ENCODE peak calls at places on chromosomes 16 and 17, in four cellular contexts. C, Y, P and N are unnamed samples.

GRCh38 chr16:75279277-75279676 is 27.9 kb upstream of the BCAR1 start:
- DNase-seq in Y (no peak), P (peak; percentile 27), C (no peak), N (no peak)

GRCh38 chr16:88685156-88686061 is 898 bp downstream of the SNAI3 start:
- DNase-seq in P (peak; percentile 67), Y (no peak), C (no peak), N (peak; percentile 77)

GRCh38 chr16:66064811-66065530 is 301.5 kb upstream of the CDH5 start:
- DNase-seq in Y (no peak), C (no peak), P (no peak), N (no peak)

GRCh38 chr17:81908793-81909192 is 2.4 kb downstream of the PCYT2 start:
- DNase-seq in C (no peak), P (no peak), Y (no peak), N (no peak)

GRCh38 chr16:3536271-3536671 is 35.5 kb downstream of the CLUAP1 start:
- DNase-seq in Y (no peak), C (no peak), P (peak; percentile 93), N (no peak)

GRCh38 chr17:60392845-60393702 is 1.1 kb upstream of the USP32 start:
- DNase-seq in C (peak; percentile 70), Y (peak; percentile 63), P (peak; percentile 60), N (peak; percentile 63)

GRCh38 chr17:2712300-2713043 is 908 bp upstream of the CLUH start:
- DNase-seq in C (peak; percentile 74), Y (no peak), P (no peak), N (peak; percentile 77)

GRCh38 chr16:15427648-15428239 is 6.6 kb upstream of the BMERB1 start:
- DNase-seq in P (peak; percentile 84), C (peak; percentile 83), Y (peak; percentile 62), N (peak; percentile 86)

GRCh38 chr16:29806641-29807425 is 504 bp downstream of the MAZ start:
- DNase-seq in Y (peak; percentile 44), P (no peak), C (peak; percentile 84), N (peak; percentile 92)

GRCh38 chr17:78839762-78840529 is 668 bp downstream of the USP36 start:
- DNase-seq in C (peak; percentile 79), P (peak; percentile 76), Y (peak; percentile 51), N (peak; percentile 89)

GRCh38 chr17:39928868-39929651 is 1.5 kb downstream of the LRRC3C start:
- DNase-seq in C (no peak), Y (no peak), P (peak; percentile 96), N (no peak)

GRCh38 chr16:8717892-8718400 is 43.5 kb downstream of the ABAT start:
- DNase-seq in Y (no peak), C (no peak), P (no peak), N (no peak)

GRCh38 chr16:67296422-67296821 is 17.1 kb downstream of the PLEKHG4 start:
- DNase-seq in C (no peak), Y (no peak), P (peak; percentile 92), N (no peak)

GRCh38 chr16:74034862-74035261 is 261.8 kb upstream of the PSMD7 start:
- DNase-seq in C (no peak), P (peak; percentile 11), Y (no peak), N (no peak)

GRCh38 chr17:9138161-9138717 is 116.9 kb downstream of the NTN1 start:
- DNase-seq in C (no peak), P (no peak), Y (no peak), N (peak; percentile 40)

GRCh38 chr17:77371117-77371887 is 230.5 kb downstream of the SEC14L1 start:
- DNase-seq in Y (peak; percentile 73), C (peak; percentile 67), P (peak; percentile 50), N (peak; percentile 62)

GRCh38 chr16:15782573-15783365 is 74.1 kb downstream of the MYH11 start:
- DNase-seq in C (no peak), Y (no peak), P (peak; percentile 16), N (peak; percentile 20)

GRCh38 chr16:66618588-66618987 is 14.1 kb downstream of the CMTM3 start:
- DNase-seq in Y (no peak), P (peak; percentile 98), C (no peak), N (no peak)

GRCh38 chr16:49492090-49492801 is 118.6 kb downstream of the C16orf78 start:
- DNase-seq in C (peak; percentile 73), Y (peak; percentile 44), P (no peak), N (peak; percentile 86)

GRCh38 chr16:3022208-3022696 is 1.5 kb downstream of the HCFC1R1 start:
- DNase-seq in P (peak; percentile 95), C (peak; percentile 96), Y (peak; percentile 91), N (peak; percentile 97)

GRCh38 chr16:61900482-61900881 is 135.8 kb downstream of the CDH8 start:
- DNase-seq in Y (no peak), C (no peak), P (no peak), N (no peak)

GRCh38 chr16:8588703-8589292 is 1.5 kb downstream of the TMEM114 start:
- DNase-seq in P (no peak), C (no peak), Y (no peak), N (no peak)

GRCh38 chr16:23026777-23027362 is 122.4 kb downstream of the USP31 start:
- DNase-seq in P (peak; percentile 25), C (no peak), Y (no peak), N (no peak)

GRCh38 chr17:72447251-72447640 is 326.4 kb downstream of the SOX9 start:
- DNase-seq in P (no peak), Y (no peak), C (no peak), N (no peak)

GRCh38 chr17:72446525-72447250 is 325.9 kb downstream of the SOX9 start:
- DNase-seq in C (no peak), Y (no peak), P (peak; percentile 83), N (no peak)

GRCh38 chr17:72445055-72445991 is 324.5 kb downstream of the SOX9 start:
- DNase-seq in C (no peak), Y (peak; percentile 58), P (no peak), N (peak; percentile 80)

GRCh38 chr17:72446118-72446517 is 325.3 kb downstream of the SOX9 start:
- DNase-seq in Y (no peak), C (no peak), P (no peak), N (no peak)

GRCh38 chr17:72444517-72445054 is 323.8 kb downstream of the SOX9 start:
- DNase-seq in C (no peak), Y (no peak), P (no peak), N (no peak)
- H3K27ac ChIP-seq in C (no peak overlapping the region), Y (peak overlapping the region; percentile 71), P (no peak overlapping the region), N (peak overlapping the region; percentile 13)

DNA sequence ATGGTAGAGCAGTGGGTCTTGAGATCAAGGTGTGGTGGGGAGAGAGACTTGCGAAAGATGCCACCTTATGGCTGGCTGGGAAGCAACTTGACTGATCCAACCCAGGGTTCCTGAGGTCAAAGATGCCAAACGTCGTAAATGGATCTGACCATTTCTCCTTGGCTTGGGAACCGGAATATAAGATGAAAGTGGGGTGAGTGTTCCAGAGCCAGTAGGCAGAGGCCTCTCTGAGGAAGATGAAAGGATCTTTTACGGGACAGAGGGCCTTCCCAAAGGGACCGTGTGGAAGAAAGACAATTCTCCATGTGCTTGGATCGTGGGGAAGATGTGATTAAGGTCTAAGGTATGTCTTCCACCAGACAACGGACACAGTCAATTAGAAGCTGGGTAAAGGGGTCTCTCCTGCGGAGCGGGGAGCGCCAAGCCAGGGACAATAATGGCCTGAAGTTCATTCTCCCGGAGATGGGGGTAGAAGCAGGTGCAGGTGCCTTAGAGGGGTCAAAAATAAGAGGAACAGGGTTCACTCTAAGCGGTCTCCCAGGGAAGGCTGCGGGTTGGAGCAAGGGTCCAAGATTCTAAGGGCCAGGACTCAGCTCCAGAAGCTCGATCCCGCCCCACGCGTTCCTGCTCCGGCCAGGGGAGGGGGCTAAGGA is 802 bp downstream of the FXR2 start:
- DNase-seq in Y (no peak), C (peak; percentile 83), P (peak; percentile 50), N (no peak)
- TF ChIP-seq CTCF in Y (no peak), C (no peak), P (no peak), N (no peak)

DNA sequence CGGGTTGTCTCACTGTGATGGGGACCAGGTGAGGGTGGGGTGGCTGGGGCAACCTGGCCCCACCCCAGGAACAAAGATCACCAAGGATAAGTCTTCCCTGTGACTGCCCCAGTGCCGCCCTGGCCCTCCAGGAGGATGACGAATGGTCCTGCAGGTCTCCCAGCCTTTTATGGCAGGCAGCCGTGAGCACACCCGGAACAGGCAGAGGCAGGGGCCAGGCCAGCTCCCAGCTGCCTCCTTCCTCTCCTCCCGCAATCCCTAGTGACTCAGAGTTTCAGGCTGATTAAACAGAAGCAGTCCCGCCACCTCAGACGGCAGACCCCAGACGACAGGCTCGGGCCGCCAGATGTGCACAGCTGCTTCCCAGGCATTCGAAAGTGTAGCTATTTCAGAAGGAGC is 13.3 kb downstream of the JUP start:
- DNase-seq in C (peak; percentile 86), Y (peak; percentile 87), P (peak; percentile 91), N (peak; percentile 94)
- H3K27ac ChIP-seq in C (peak overlapping the region; percentile 65), Y (peak overlapping the region; percentile 74), P (peak overlapping the region; percentile 17), N (peak overlapping the region; percentile 86)

GRCh38 chr16:58243528-58244004 is 45.7 kb upstream of the CSNK2A2 start:
- DNase-seq in Y (no peak), C (no peak), P (no peak), N (no peak)
- TF ChIP-seq CTCF in Y (no peak), C (no peak), P (no peak), N (no peak)

DNA sequence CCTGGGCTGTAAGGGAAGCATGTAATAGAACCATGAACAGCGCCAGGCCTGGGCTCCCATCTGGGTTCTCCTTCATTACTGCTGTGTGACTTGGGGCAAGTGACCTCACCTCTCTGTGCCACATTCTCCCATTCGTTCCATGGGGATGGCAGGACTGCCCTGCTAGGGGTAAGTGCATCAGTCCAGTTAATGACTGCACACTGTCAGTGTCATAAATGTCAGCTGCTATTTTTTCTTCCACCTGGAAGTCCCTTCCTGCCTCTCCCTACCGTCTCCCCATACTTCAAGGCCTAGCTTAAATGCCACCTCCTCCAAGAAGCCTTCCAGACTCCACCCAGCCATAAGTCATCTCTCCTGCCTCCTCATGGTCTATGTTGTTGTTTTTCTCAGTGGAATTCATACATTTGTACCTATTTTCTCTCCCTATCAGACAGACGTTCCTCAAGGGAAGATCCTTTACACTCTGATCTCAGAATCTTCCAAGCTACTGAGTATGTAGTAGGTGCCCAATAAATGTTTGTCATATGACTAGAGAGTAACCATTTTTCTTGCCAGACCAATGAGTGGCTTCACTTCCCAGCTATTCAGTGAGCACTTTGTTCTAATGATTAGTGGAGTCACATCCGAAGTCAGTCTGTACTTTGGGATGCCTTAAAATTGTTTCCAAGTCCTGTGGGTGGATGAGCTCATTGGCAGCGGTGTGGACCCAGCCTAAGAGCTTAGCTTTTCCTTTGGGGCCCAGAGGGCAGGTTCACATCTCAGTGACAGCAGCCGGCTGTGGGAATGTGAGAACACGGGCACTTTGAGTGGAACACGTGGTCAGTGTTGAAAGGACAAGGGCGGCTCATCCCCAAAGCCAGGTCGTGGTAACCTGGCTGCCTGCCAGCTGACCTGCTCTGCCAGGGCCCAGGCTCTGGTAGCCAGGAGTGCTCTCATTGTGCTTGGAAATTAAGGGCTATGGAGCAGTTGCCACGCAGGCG is 147.5 kb upstream of the GSE1 start:
- DNase-seq in C (no peak), Y (no peak), P (peak; percentile 76), N (no peak)
- H3K27ac ChIP-seq in C (no peak overlapping the region), Y (no peak overlapping the region), P (no peak overlapping the region), N (no peak overlapping the region)

GRCh38 chr17:28366605-28367004 is 1.6 kb upstream of the SEBOX start:
- DNase-seq in Y (no peak), C (no peak), P (no peak), N (no peak)
- TF ChIP-seq CTCF in Y (no peak), C (no peak), P (no peak), N (no peak)